ENCODE peak calls at places on chromosomes 5 and 9, in five cellular contexts. Q, Z, F, L and G are unnamed samples.

GRCh38 chr9:20043035-20043434 is 254.2 kb upstream of the SLC24A2 start:
- DNase-seq in L (no peak), F (no peak), Z (no peak), Q (no peak), G (no peak)

GRCh38 chr9:81868145-81868544 is 60.1 kb upstream of the SPATA31D4 start:
- DNase-seq in Q (no peak), F (no peak), Z (no peak), L (no peak), G (peak)

GRCh38 chr9:134175808-134176598 is 11.6 kb upstream of the RNU6ATAC start:
- DNase-seq in Z (no peak), L (no peak), Q (no peak), F (no peak), G (no peak)

GRCh38 chr9:1051286-1052118 is 1.3 kb downstream of the DMRT2 start:
- DNase-seq in F (no peak), Q (no peak), L (peak), Z (no peak), G (no peak)

GRCh38 chr5:96226941-96227552 is 206.0 kb downstream of the PCSK1 start:
- DNase-seq in L (peak), Q (no peak), F (peak), Z (no peak), G (peak)

GRCh38 chr9:118871531-118871930 is 497.7 kb downstream of the BRINP1 start:
- DNase-seq in L (no peak), Q (no peak), F (no peak), Z (no peak), G (no peak)

GRCh38 chr5:83474170-83474796 is 2.7 kb downstream of the VCAN start:
- DNase-seq in Q (no peak), Z (peak), F (peak), L (peak), G (peak)

GRCh38 chr9:131484051-131484445 is 18.7 kb upstream of the POMT1 start:
- DNase-seq in L (no peak), Z (no peak), Q (no peak), F (no peak), G (no peak)

GRCh38 chr5:168790691-168791230 is 211.6 kb upstream of the PANK3 start:
- DNase-seq in Q (no peak), L (no peak), F (no peak), Z (peak), G (no peak)

GRCh38 chr9:29199975-29200374 is 1626.7 kb upstream of the C9orf72 start:
- DNase-seq in Z (no peak), F (no peak), Q (no peak), L (no peak), G (no peak)

GRCh38 chr5:173734716-173735115 is 118.3 kb upstream of the BOD1 start:
- DNase-seq in L (no peak), Z (no peak), Q (no peak), F (no peak), G (no peak)

GRCh38 chr5:72711361-72711760 is 105.1 kb upstream of the TNPO1 start:
- DNase-seq in L (no peak), Q (no peak), F (no peak), Z (no peak), G (no peak)

GRCh38 chr5:29023541-29023940 is 1985.2 kb upstream of the CDH9 start:
- DNase-seq in Q (no peak), Z (no peak), F (no peak), L (no peak), G (no peak)

GRCh38 chr5:43603535-43604363 is 769 bp downstream of the NNT start:
- DNase-seq in L (peak), F (peak), Q (peak), Z (peak), G (peak)

GRCh38 chr5:158785397-158785796 is 314.3 kb downstream of the EBF1 start:
- DNase-seq in L (no peak), Q (no peak), F (no peak), Z (no peak), G (no peak)